ENCODE peak calls at places on chromosomes 2 and 18, in five cellular contexts. L is NCI-H1417; Q is natural killer cell treated with Interleukin-12 subunit alpha and Interleukin-12 subunit beta and Interleukin-15 and Interleukin-18, amount 100 ng/mL, for 72 hours; R is hippocampal formation; A is activated gamma-delta T cell treated with anti-CD3 and anti-CD28 coated beads, Interleukin-2, amount 50 U/mL, for 16 hours. O is an unnamed sample.

GRCh38 chr2:141611143-141611571 is 519.7 kb downstream of the LRP1B start:
- DNase-seq in Q (no peak), R (no peak), L (no peak), A (no peak), O (no peak)

GRCh38 chr2:119085613-119086012 is 72.9 kb downstream of the C1QL2 start:
- DNase-seq in Q (no peak), R (no peak), A (no peak), L (no peak), O (no peak)

GRCh38 chr2:60998628-60999545 is 18.6 kb upstream of the PEX13 start:
- DNase-seq in A (no peak), Q (no peak), L (peak; percentile 30), R (peak; percentile 65), O (peak; percentile 61)

GRCh38 chr18:34710430-34711386 is 610 bp downstream of the DTNA start:
- DNase-seq in R (peak; percentile 43), A (no peak), Q (no peak), L (peak; percentile 77), O (no peak)

GRCh38 chr2:176637497-176638166 is 368.4 kb downstream of the MTX2 start:
- DNase-seq in L (peak; percentile 92), R (no peak), Q (no peak), A (no peak), O (no peak)

GRCh38 chr2:17719562-17720371 is 33.8 kb downstream of the SMC6 start:
- DNase-seq in A (no peak), Q (no peak), R (peak; percentile 53), L (no peak), O (no peak)

GRCh38 chr2:136210822-136211221 is 92.9 kb upstream of the CXCR4 start:
- DNase-seq in A (no peak), L (no peak), Q (no peak), R (no peak), O (no peak)

GRCh38 chr2:24050041-24050655 is 607 bp downstream of the FKBP1B start:
- DNase-seq in L (peak; percentile 47), Q (peak; percentile 61), R (no peak), A (no peak), O (peak; percentile 6)

GRCh38 chr18:11850821-11851155 is 425 bp upstream of the CHMP1B start:
- DNase-seq in A (no peak), L (no peak), R (peak; percentile 70), Q (no peak), O (peak; percentile 80)

GRCh38 chr18:48920408-48921038 is 30.2 kb downstream of the SMAD7 start:
- DNase-seq in L (no peak), R (no peak), Q (peak; percentile 48), A (no peak), O (no peak)

GRCh38 chr2:215364157-215365155 is 52.6 kb downstream of the ATIC start:
- DNase-seq in L (no peak), R (no peak), A (no peak), Q (no peak), O (no peak)

GRCh38 chr2:192236136-192236535 is 41.4 kb upstream of the TMEFF2 start:
- DNase-seq in A (no peak), Q (no peak), L (no peak), R (no peak), O (no peak)

GRCh38 chr18:5197032-5197434 is at the start of gene AKAIN1:
- DNase-seq in A (no peak), L (peak; percentile 6), Q (no peak), R (no peak), O (no peak)

GRCh38 chr2:150806336-150806735 is 318.9 kb upstream of the RND3 start:
- DNase-seq in L (no peak), A (no peak), Q (no peak), R (no peak), O (no peak)

GRCh38 chr2:46236876-46237859 is 60.0 kb upstream of the EPAS1 start:
- DNase-seq in A (no peak), R (no peak), Q (no peak), L (no peak), O (no peak)

GRCh38 chr2:2699117-2699497 is 368.0 kb upstream of the MYT1L start:
- DNase-seq in L (peak; percentile 18), R (no peak), Q (no peak), A (no peak), O (no peak)

GRCh38 chr2:381919-382833 is 94.3 kb upstream of the ALKAL2 start:
- DNase-seq in L (no peak), R (no peak), A (no peak), Q (no peak), O (no peak)

GRCh38 chr2:216328347-216328746 is 43.9 kb downstream of the MARCHF4 start:
- DNase-seq in Q (no peak), R (no peak), A (no peak), L (no peak), O (peak; percentile 20)

GRCh38 chr2:145032791-145033190 is 512.9 kb upstream of the ZEB2 start:
- DNase-seq in R (no peak), A (no peak), Q (no peak), L (no peak), O (no peak)

GRCh38 chr2:149989447-149990063 is 402.0 kb upstream of the MMADHC start:
- DNase-seq in R (no peak), A (no peak), L (no peak), Q (no peak), O (no peak)

GRCh38 chr2:224171226-224171625 is 132.1 kb upstream of the SERPINE2 start:
- DNase-seq in L (no peak), A (no peak), Q (no peak), R (no peak), O (no peak)

GRCh38 chr2:24986397-24986796 is 14.6 kb upstream of the DNAJC27 start:
- DNase-seq in L (no peak), A (no peak), Q (no peak), R (peak; percentile 69), O (no peak)

GRCh38 chr2:10205201-10205475 is 82.6 kb downstream of the RRM2 start:
- DNase-seq in L (no peak), R (no peak), Q (no peak), A (no peak), O (no peak)

GRCh38 chr18:7596133-7596532 is 29.0 kb downstream of the PTPRM start:
- DNase-seq in A (no peak), Q (no peak), L (no peak), R (no peak), O (no peak)

GRCh38 chr2:65057391-65058052 is 1.3 kb downstream of the CEP68 start:
- DNase-seq in R (no peak), L (peak; percentile 33), A (peak; percentile 53), Q (no peak), O (peak; percentile 86)

GRCh38 chr18:2857491-2858063 is 10.8 kb downstream of the EMILIN2 start:
- DNase-seq in Q (no peak), A (no peak), R (no peak), L (no peak), O (no peak)

GRCh38 chr2:199862779-199863178 is 11.8 kb upstream of the FTCDNL1 start:
- DNase-seq in Q (no peak), L (no peak), R (no peak), A (no peak), O (no peak)

GRCh38 chr2:167510071-167510759 is 621.9 kb downstream of the XIRP2 start:
- DNase-seq in R (no peak), L (no peak), Q (no peak), A (no peak), O (no peak)

GRCh38 chr2:129767987-129768386 is 211.5 kb upstream of the RAB6C start:
- DNase-seq in R (no peak), L (no peak), A (no peak), Q (no peak), O (no peak)

GRCh38 chr2:1811971-1812350 is 67.6 kb upstream of the PXDN start:
- DNase-seq in A (no peak), R (no peak), L (no peak), Q (no peak), O (no peak)

GRCh38 chr2:38737925-38738324 is 13.2 kb downstream of the SRSF7 start:
- DNase-seq in A (no peak), L (no peak), R (no peak), Q (no peak), O (no peak)

GRCh38 chr2:103361712-103362111 is 599.9 kb downstream of the TMEM182 start:
- DNase-seq in A (no peak), Q (no peak), R (no peak), L (no peak), O (no peak)

GRCh38 chr2:202221873-202222272 is 16.5 kb downstream of the SUMO1 start:
- DNase-seq in A (no peak), Q (no peak), L (no peak), R (no peak), O (no peak)

GRCh38 chr2:30303094-30303493 is 71.8 kb downstream of the LBH start:
- DNase-seq in R (no peak), A (no peak), L (no peak), Q (no peak), O (no peak)

GRCh38 chr2:48753228-48753627 is 2.3 kb downstream of the LHCGR start:
- DNase-seq in L (no peak), Q (no peak), A (no peak), R (no peak), O (no peak)

GRCh38 chr2:178761759-178762371 is 45.4 kb downstream of the TTN start:
- DNase-seq in A (no peak), R (peak; percentile 34), L (peak; percentile 46), Q (no peak), O (peak; percentile 20)

GRCh38 chr2:181812106-181812745 is 79.3 kb upstream of the ITPRID2 start:
- DNase-seq in Q (no peak), R (no peak), A (no peak), L (no peak), O (no peak)

GRCh38 chr2:68798574-68798973 is 64.0 kb downstream of the ARHGAP25 start:
- DNase-seq in R (no peak), A (no peak), Q (no peak), L (no peak), O (no peak)

GRCh38 chr2:238835726-238836301 is 12.1 kb upstream of the TWIST2 start:
- DNase-seq in L (no peak), R (no peak), A (no peak), Q (no peak), O (no peak)

GRCh38 chr2:236403811-236404210 is 139.6 kb upstream of the ASB18 start:
- DNase-seq in A (no peak), L (no peak), R (no peak), Q (no peak), O (no peak)